ENCODE peak calls at places on chromosomes 4 and X, in six cellular contexts. E is HCT116, J is H1, B is HepG2, M is K562, T is SK-N-SH. D is an unnamed sample.
A peak's percentile ranks its signal among the peaks of the same experiment; 100 is the strongest.

GRCh38 chr4:42995343-42995944 is 102.9 kb downstream of the GRXCR1 start:
- DNase-seq in J (no peak), M (peak; percentile 19), T (peak; percentile 57), B (peak; percentile 12), E (no peak), D (peak; percentile 17)

GRCh38 chr4:141792164-141792563 is 155.8 kb downstream of the IL15 start:
- DNase-seq in J (no peak), T (no peak), E (no peak), B (no peak), M (no peak), D (no peak)

GRCh38 chr4:180434131-180434895 is 1808.9 kb upstream of the TENM3 start:
- DNase-seq in B (no peak), E (no peak), T (no peak), J (no peak), M (no peak), D (no peak)

GRCh38 chr4:8940792-8941491 is 69.3 kb upstream of the HMX1 start:
- DNase-seq in M (peak; percentile 19), J (no peak), E (no peak), T (no peak), B (peak; percentile 10), D (peak; percentile 24)

GRCh38 chr4:25818293-25819240 is 44.2 kb downstream of the SEL1L3 start:
- DNase-seq in M (no peak), T (no peak), J (no peak), B (no peak), E (no peak), D (no peak)

GRCh38 chrX:131816551-131817136 is 206.5 kb upstream of the STK26 start:
- DNase-seq in J (no peak), B (no peak), E (no peak), T (peak; percentile 51), M (no peak), D (peak; percentile 89)

GRCh38 chrX:49071877-49072711 is 1.7 kb downstream of the PRAF2 start:
- DNase-seq in E (no peak), M (peak; percentile 31), T (peak; percentile 71), B (no peak), J (peak; percentile 60), D (no peak)

GRCh38 chr4:92657695-92658094 is 353.9 kb downstream of the GRID2 start:
- DNase-seq in M (no peak), E (no peak), J (no peak), B (no peak), T (no peak), D (no peak)

GRCh38 chrX:97126020-97126419 is 242.3 kb downstream of the RPA4 start:
- DNase-seq in T (no peak), M (no peak), B (no peak), J (no peak), E (no peak), D (no peak)

GRCh38 chr4:169142390-169142789 is 128.4 kb downstream of the SH3RF1 start:
- DNase-seq in J (no peak), M (no peak), B (no peak), T (no peak), E (no peak), D (no peak)

GRCh38 chrX:119410027-119410819 is 11.1 kb downstream of the SLC25A43 start:
- DNase-seq in J (no peak), E (peak; percentile 49), B (peak; percentile 57), M (no peak), T (no peak), D (peak; percentile 65)

GRCh38 chrX:47311857-47312774 is 58.3 kb upstream of the ZNF157 start:
- DNase-seq in M (peak; percentile 43), E (peak; percentile 35), J (peak; percentile 49), B (peak; percentile 45), T (peak; percentile 44), D (peak; percentile 82)

GRCh38 chr4:180798016-180798574 is 1445.1 kb upstream of the TENM3 start:
- DNase-seq in J (no peak), T (no peak), B (no peak), M (no peak), E (no peak), D (no peak)

DNA sequence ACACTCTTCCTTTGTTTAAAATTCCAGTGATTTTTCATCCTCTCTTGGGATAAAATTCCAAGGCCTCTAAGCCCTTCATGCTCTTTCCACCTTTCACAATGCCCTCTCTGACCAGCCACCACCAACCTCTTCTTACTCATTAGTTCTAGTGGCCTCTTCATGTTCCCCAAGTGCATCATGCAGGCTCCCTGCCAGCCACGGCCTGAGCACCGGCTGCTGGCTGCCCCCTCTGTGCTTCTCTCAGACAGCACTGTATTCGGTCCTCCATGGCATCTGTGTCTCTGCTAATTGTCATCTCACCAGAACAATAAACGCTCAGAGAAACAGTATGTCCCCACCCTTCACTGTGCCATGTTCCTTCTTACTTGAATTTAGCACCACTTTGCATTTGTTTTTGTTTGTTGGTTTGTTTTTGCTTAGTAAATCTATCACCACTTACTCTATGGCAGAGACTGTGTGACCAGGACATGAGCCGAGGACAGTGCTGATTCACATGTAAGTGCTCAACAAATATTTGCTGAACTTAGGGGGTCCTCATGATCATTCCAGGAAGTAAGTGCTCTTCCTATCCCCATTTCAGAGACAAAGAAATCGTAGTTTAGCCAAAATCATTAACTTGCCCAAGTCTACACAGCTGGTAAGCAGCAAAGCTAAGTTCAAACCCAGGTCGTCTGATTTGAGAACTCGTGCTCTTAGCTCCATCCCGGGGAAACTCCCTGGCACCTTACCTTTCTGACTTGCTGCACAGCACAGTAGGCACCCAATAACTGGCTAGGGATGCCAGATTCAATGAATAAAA is 77.1 kb upstream of the UCP1 start:
- DNase-seq in E (no peak), B (peak; percentile 49), J (no peak), T (no peak), M (no peak), D (no peak)
- TF ChIP-seq JUND in E (no peak), B (no peak), J (no peak), T (no peak), M (no peak), D (no peak)

DNA sequence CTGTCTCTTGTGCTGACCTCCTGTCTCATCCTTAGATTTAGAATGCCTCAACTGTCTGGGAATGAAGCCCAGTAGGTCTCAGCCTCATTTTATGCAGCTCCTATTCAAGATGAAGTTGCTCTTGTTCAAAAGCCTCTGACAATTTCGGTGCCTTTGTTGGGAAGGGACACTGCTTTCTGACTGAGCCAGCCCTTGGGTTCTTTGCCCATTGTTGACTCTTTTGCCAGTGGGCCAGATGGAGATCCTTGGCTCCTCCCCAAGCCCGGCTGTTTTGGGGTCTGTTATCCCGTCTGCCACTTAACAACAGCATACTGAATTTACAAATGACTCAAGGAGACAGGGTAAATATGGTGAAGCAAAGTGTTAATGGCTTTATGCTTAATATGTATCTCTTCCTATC is 58.3 kb upstream of the PRKX start:
- DNase-seq in J (no peak), B (no peak), M (no peak), T (no peak), E (no peak), D (no peak)
- TF ChIP-seq JUND in J (no peak), B (no peak), M (no peak), T (no peak), E (no peak), D (no peak)

GRCh38 chr4:53617101-53617680 is 25.9 kb upstream of the LNX1 start:
- DNase-seq in M (no peak), E (no peak), J (no peak), B (no peak), T (no peak), D (peak; percentile 22)

GRCh38 chr4:53619431-53619830 is 28.1 kb upstream of the LNX1 start:
- DNase-seq in E (no peak), M (no peak), T (no peak), J (no peak), B (no peak), D (no peak)

GRCh38 chr4:53620956-53621355 is 29.7 kb upstream of the LNX1 start:
- DNase-seq in M (no peak), E (no peak), B (no peak), J (no peak), T (no peak), D (no peak)

GRCh38 chr4:53618321-53618720 is 27.0 kb upstream of the LNX1 start:
- DNase-seq in M (no peak), E (no peak), J (no peak), T (no peak), B (no peak), D (no peak)

GRCh38 chr4:53622739-53623151 is 31.5 kb upstream of the LNX1 start:
- DNase-seq in J (no peak), E (no peak), T (no peak), M (no peak), B (no peak), D (no peak)
- TF ChIP-seq JUND in J (no peak), E (no peak), T (no peak), M (no peak), B (no peak), D (no peak)

DNA sequence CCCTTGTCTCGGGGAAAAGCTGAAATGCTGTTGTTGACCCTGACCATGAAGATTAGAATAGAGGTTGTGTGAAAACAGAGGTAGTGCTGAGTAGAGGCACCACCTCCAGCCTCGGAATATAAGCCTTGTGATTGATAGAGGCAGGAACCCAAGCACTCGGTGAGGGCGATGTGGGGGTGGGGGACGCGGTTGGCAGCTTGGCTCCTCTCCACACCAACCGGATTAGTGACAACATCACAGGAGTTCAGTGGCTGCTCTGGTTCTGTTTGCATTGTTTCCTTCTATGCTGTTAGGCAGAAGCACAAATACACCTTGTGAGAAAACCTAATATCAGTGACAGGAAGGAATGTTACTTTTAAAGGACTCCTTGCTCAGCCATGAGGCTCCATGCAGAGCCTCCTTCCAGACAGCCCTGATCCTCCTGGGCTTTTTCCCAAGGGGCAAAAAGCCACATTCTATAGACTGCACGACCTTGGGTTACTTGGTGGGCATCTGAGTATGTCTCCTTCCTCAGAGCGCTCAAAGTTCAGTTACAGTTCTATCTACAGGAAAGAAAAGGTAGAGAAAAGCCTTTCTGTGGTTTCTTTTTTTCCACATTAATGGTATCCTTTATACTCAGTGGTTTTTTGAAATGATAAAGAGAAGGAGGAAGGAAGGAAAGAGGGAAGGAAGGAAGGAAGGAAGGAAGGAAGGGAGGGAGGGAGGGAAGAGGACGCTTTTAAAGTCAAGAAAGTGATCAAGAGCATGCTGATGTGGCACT is 150.4 kb upstream of the NOCT start:
- DNase-seq in B (no peak), E (no peak), M (no peak), J (no peak), T (no peak), D (no peak)
- TF ChIP-seq JUND in B (no peak), E (no peak), M (no peak), J (no peak), T (no peak), D (no peak)

GRCh38 chr4:2484993-2485392 is 16.1 kb downstream of the RNF4 start:
- DNase-seq in B (no peak), T (no peak), J (no peak), M (no peak), E (no peak), D (no peak)
- TF ChIP-seq JUND in B (no peak), T (no peak), J (no peak), M (no peak), E (no peak), D (no peak)

DNA sequence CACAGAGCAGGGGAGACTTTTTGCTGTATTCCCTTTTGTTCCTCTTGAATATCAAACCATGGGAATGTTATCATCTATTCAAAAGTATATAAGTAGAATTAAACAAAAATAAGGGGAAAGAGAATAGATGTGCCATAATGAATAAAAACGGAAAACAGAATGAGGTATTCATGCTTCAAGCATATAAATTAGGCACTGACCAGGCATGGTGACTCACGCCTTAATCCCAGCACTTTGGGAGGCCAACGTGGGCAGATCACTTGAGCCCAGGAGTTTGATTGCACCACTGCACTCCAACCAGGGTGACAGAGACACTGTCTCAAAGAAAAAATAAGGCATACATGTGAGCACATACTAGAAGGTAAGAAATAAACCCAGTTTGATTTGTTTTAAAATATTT is 16.3 kb upstream of the NEUROG2 start:
- DNase-seq in E (no peak), T (no peak), M (no peak), J (no peak), B (no peak), D (no peak)
- TF ChIP-seq JUND in E (peak; percentile 10), T (no peak), M (no peak), J (no peak), B (no peak), D (no peak)